ENCODE peak calls at places on chromosome 16, in five cellular contexts. One of them, this sample, is unnamed.

GRCh38 chr16:14232106-14232890 is 161.2 kb downstream of the MRTFB start:
- DNase-seq in heart right ventricle: no peak
- DNase-seq in stimulated activated CD4-positive, alpha-beta T cell treated with anti-CD3 and anti-CD28 coated beads, Interleukin-15, amount 100 ng/mL, for 1 hour: no peak
- DNase-seq in cardiac muscle cell: no peak
- DNase-seq in kidney tubule cell: no peak
- DNase-seq in this sample: peak

GRCh38 chr16:87101903-87102302 is 215.3 kb downstream of the C16orf95 start:
- DNase-seq in kidney tubule cell: no peak
- DNase-seq in cardiac muscle cell: no peak
- DNase-seq in heart right ventricle: no peak
- DNase-seq in stimulated activated CD4-positive, alpha-beta T cell treated with anti-CD3 and anti-CD28 coated beads, Interleukin-15, amount 100 ng/mL, for 1 hour: no peak
- DNase-seq in this sample: no peak

GRCh38 chr16:2056077-2056476 is 8.3 kb downstream of the TSC2 start:
- DNase-seq in stimulated activated CD4-positive, alpha-beta T cell treated with anti-CD3 and anti-CD28 coated beads, Interleukin-15, amount 100 ng/mL, for 1 hour: no peak
- DNase-seq in kidney tubule cell: no peak
- DNase-seq in heart right ventricle: no peak
- DNase-seq in cardiac muscle cell: no peak
- DNase-seq in this sample: no peak

GRCh38 chr16:35573407-35573806 is 2114.0 kb downstream of the TP53TG3F start:
- DNase-seq in stimulated activated CD4-positive, alpha-beta T cell treated with anti-CD3 and anti-CD28 coated beads, Interleukin-15, amount 100 ng/mL, for 1 hour: no peak
- DNase-seq in cardiac muscle cell: no peak
- DNase-seq in kidney tubule cell: no peak
- DNase-seq in heart right ventricle: no peak
- DNase-seq in this sample: no peak

GRCh38 chr16:19700319-19700781 is 17.7 kb downstream of the KNOP1 start:
- DNase-seq in cardiac muscle cell: no peak
- DNase-seq in heart right ventricle: no peak
- DNase-seq in stimulated activated CD4-positive, alpha-beta T cell treated with anti-CD3 and anti-CD28 coated beads, Interleukin-15, amount 100 ng/mL, for 1 hour: no peak
- DNase-seq in kidney tubule cell: peak
- DNase-seq in this sample: no peak

GRCh38 chr16:75471723-75472634 is 7.5 kb upstream of the TMEM170A start:
- DNase-seq in cardiac muscle cell: peak
- DNase-seq in stimulated activated CD4-positive, alpha-beta T cell treated with anti-CD3 and anti-CD28 coated beads, Interleukin-15, amount 100 ng/mL, for 1 hour: peak
- DNase-seq in kidney tubule cell: peak
- DNase-seq in heart right ventricle: peak
- DNase-seq in this sample: peak

GRCh38 chr16:88924834-88925539 is 52.0 kb downstream of the CBFA2T3 start:
- DNase-seq in cardiac muscle cell: peak
- DNase-seq in heart right ventricle: no peak
- DNase-seq in kidney tubule cell: peak
- DNase-seq in stimulated activated CD4-positive, alpha-beta T cell treated with anti-CD3 and anti-CD28 coated beads, Interleukin-15, amount 100 ng/mL, for 1 hour: no peak
- DNase-seq in this sample: peak

GRCh38 chr16:15576960-15577958 is 65.7 kb downstream of the MARF1 start:
- DNase-seq in cardiac muscle cell: no peak
- DNase-seq in stimulated activated CD4-positive, alpha-beta T cell treated with anti-CD3 and anti-CD28 coated beads, Interleukin-15, amount 100 ng/mL, for 1 hour: no peak
- DNase-seq in heart right ventricle: no peak
- DNase-seq in kidney tubule cell: no peak
- DNase-seq in this sample: no peak

GRCh38 chr16:56448005-56448404 is 3.1 kb downstream of the NUDT21 start:
- DNase-seq in kidney tubule cell: no peak
- DNase-seq in cardiac muscle cell: no peak
- DNase-seq in stimulated activated CD4-positive, alpha-beta T cell treated with anti-CD3 and anti-CD28 coated beads, Interleukin-15, amount 100 ng/mL, for 1 hour: no peak
- DNase-seq in heart right ventricle: no peak
- DNase-seq in this sample: no peak

This sample was measured in NCI-H446 treated with DMSO at 0.1 percent for 48 hours.